ENCODE peak calls at places on chromosome 10, in six cellular contexts. V, P, S, N, A and U are unnamed samples.

GRCh38 chr10:76251773-76252617 is 820.6 kb downstream of the LRMDA start:
- DNase-seq in A (no peak), S (peak; percentile 70), V (no peak), N (no peak), P (no peak), U (no peak)

GRCh38 chr10:15088428-15089261 is at the start of gene ACBD7:
- DNase-seq in A (peak; percentile 73), P (peak; percentile 89), V (peak; percentile 98), N (peak; percentile 97), S (peak; percentile 91), U (peak; percentile 54)

GRCh38 chr10:61984803-61985418 is 83.4 kb downstream of the ARID5B start:
- DNase-seq in N (no peak), S (no peak), V (no peak), A (no peak), P (no peak), U (no peak)

GRCh38 chr10:123891147-123892011 is at the start of gene CPXM2:
- DNase-seq in V (no peak), N (no peak), P (no peak), S (no peak), A (no peak), U (no peak)

GRCh38 chr10:48205918-48206317 is 68.6 kb downstream of the FRMPD2 start:
- DNase-seq in S (no peak), A (no peak), N (no peak), V (no peak), P (no peak), U (no peak)

GRCh38 chr10:85548038-85548437 is 818.6 kb downstream of the GRID1 start:
- DNase-seq in N (no peak), V (peak; percentile 18), A (peak; percentile 9), S (peak; percentile 25), P (peak; percentile 61), U (no peak)

GRCh38 chr10:72612203-72612826 is 13.6 kb downstream of the MICU1 start:
- DNase-seq in P (no peak), S (peak; percentile 23), N (no peak), A (no peak), V (peak; percentile 29), U (no peak)

GRCh38 chr10:389836-390448 is 254.7 kb downstream of the ZMYND11 start:
- DNase-seq in N (no peak), A (no peak), V (no peak), P (no peak), S (no peak), U (no peak)

GRCh38 chr10:71966046-71967004 is 2.1 kb downstream of the CHST3 start:
- DNase-seq in P (no peak), S (no peak), N (no peak), A (no peak), V (no peak), U (no peak)

GRCh38 chr10:114172241-114172640 is 1.8 kb downstream of the CCDC186 start:
- DNase-seq in P (peak; percentile 30), V (no peak), S (no peak), N (no peak), A (no peak), U (no peak)

GRCh38 chr10:30433286-30433778 is 652 bp upstream of the MAP3K8 start:
- DNase-seq in A (peak; percentile 35), N (no peak), V (peak; percentile 76), P (peak; percentile 82), S (peak; percentile 45), U (peak; percentile 52)

GRCh38 chr10:96719850-96720421 is 378 bp downstream of the PIK3AP1 start:
- DNase-seq in N (peak; percentile 85), V (no peak), P (peak; percentile 94), S (peak; percentile 80), A (peak; percentile 29), U (peak; percentile 75)

GRCh38 chr10:121418126-121418777 is 180.0 kb downstream of the FGFR2 start:
- DNase-seq in P (peak; percentile 27), A (no peak), V (no peak), N (no peak), S (no peak), U (no peak)

GRCh38 chr10:113767222-113767621 is 15.7 kb downstream of the PLEKHS1 start:
- DNase-seq in V (no peak), P (no peak), A (no peak), N (no peak), S (no peak), U (no peak)